ENCODE peak calls at places on chromosomes 11 and 22, in eight cellular contexts. F is SK-N-SH, S is ovary, A is HL-60, K is EL, X is NCI-H2029 treated with DMSO at 0.1 percent for 48 hours, E is NCI-H1092, I is iPS DF 19.7. M is an unnamed sample.

GRCh38 chr11:68970921-68971636 is 9.7 kb downstream of the MRGPRD start:
- DNase-seq in F (no peak), S (peak), A (no peak), K (no peak), X (no peak), E (no peak), I (no peak), M (no peak)

GRCh38 chr22:36795633-36796032 is 19.7 kb upstream of the IFT27 start:
- DNase-seq in F (no peak), S (no peak), A (no peak), K (no peak), X (no peak), E (no peak), I (no peak), M (no peak)

GRCh38 chr11:111322534-111322933 is 24.2 kb downstream of the POU2AF3 start:
- DNase-seq in F (no peak), S (no peak), A (no peak), K (no peak), X (no peak), E (no peak), I (no peak), M (no peak)

GRCh38 chr11:128424867-128425285 is 162.5 kb downstream of the ETS1 start:
- DNase-seq in F (peak), S (peak), A (no peak), K (no peak), X (no peak), E (no peak), I (no peak), M (no peak)

GRCh38 chr11:77091146-77091940 is 11.3 kb upstream of the OMP start:
- DNase-seq in F (peak), S (peak), A (peak), K (peak), X (peak), E (peak), I (no peak), M (peak)

GRCh38 chr11:28526406-28526751 is 418.2 kb downstream of the METTL15 start:
- DNase-seq in F (no peak), S (no peak), A (no peak), K (peak), X (no peak), E (no peak), I (no peak), M (peak)

GRCh38 chr22:31086703-31087330 is 5.7 kb downstream of the SMTN start:
- DNase-seq in F (peak), S (peak), A (no peak), K (no peak), X (no peak), E (no peak), I (no peak), M (no peak)

GRCh38 chr22:49961601-49962011 is 1.0 kb downstream of the PIM3 start:
- DNase-seq in F (no peak), S (no peak), A (no peak), K (no peak), X (no peak), E (no peak), I (no peak), M (peak)

GRCh38 chr11:64007629-64008282 is 21.5 kb downstream of the OTUB1 start:
- DNase-seq in F (peak), S (peak), A (no peak), K (peak), X (no peak), E (no peak), I (no peak), M (peak)

GRCh38 chr11:6606471-6607189 is 3.1 kb downstream of the ILK start:
- DNase-seq in F (peak), S (peak), A (no peak), K (peak), X (peak), E (no peak), I (peak), M (peak)

GRCh38 chr11:9581556-9582161 is 8.2 kb downstream of the WEE1 start:
- DNase-seq in F (no peak), S (no peak), A (no peak), K (no peak), X (no peak), E (no peak), I (no peak), M (no peak)

GRCh38 chr11:96318399-96318798 is 24.6 kb downstream of the MAML2 start:
- DNase-seq in F (no peak), S (no peak), A (no peak), K (no peak), X (no peak), E (no peak), I (no peak), M (no peak)

GRCh38 chr22:30240541-30241417 is 5.8 kb downstream of the LIF start:
- DNase-seq in F (no peak), S (no peak), A (no peak), K (peak), X (no peak), E (no peak), I (no peak), M (no peak)

GRCh38 chr11:47254381-47254780 is 3.4 kb upstream of the NR1H3 start:
- DNase-seq in F (no peak), S (no peak), A (no peak), K (no peak), X (no peak), E (no peak), I (no peak), M (no peak)

GRCh38 chr11:128506999-128507591 is 80.3 kb downstream of the ETS1 start:
- DNase-seq in F (peak), S (peak), A (no peak), K (peak), X (peak), E (peak), I (no peak), M (peak)

GRCh38 chr11:76250520-76251222 is 44.4 kb upstream of the WNT11 start:
- DNase-seq in F (no peak), S (no peak), A (peak), K (no peak), X (no peak), E (no peak), I (no peak), M (no peak)

GRCh38 chr11:69044111-69045013 is 4.4 kb upstream of the TPCN2 start:
- DNase-seq in F (peak), S (peak), A (no peak), K (peak), X (no peak), E (no peak), I (peak), M (peak)

GRCh38 chr11:131691558-131692041 is 321.2 kb downstream of the NTM start:
- DNase-seq in F (peak), S (no peak), A (no peak), K (peak), X (no peak), E (peak), I (no peak), M (peak)

GRCh38 chr22:48371391-48371790 is 1456.3 kb downstream of the BRD1 start:
- DNase-seq in F (no peak), S (no peak), A (no peak), K (no peak), X (no peak), E (no peak), I (no peak), M (no peak)

GRCh38 chr11:66368484-66368883 is 3.1 kb downstream of the SLC29A2 start:
- DNase-seq in F (no peak), S (no peak), A (no peak), K (no peak), X (no peak), E (no peak), I (no peak), M (no peak)

GRCh38 chr11:126359431-126360048 is 4.1 kb downstream of the ST3GAL4 start:
- DNase-seq in F (peak), S (peak), A (no peak), K (peak), X (peak), E (peak), I (no peak), M (peak)

GRCh38 chr22:44684506-44685383 is 17.3 kb upstream of the PRR5 start:
- DNase-seq in F (peak), S (peak), A (peak), K (peak), X (peak), E (no peak), I (peak), M (peak)

GRCh38 chr11:1468002-1468401 is 18.6 kb downstream of the MOB2 start:
- DNase-seq in F (no peak), S (no peak), A (no peak), K (no peak), X (no peak), E (no peak), I (no peak), M (no peak)

GRCh38 chr22:17400305-17400704 is 31.0 kb downstream of the CECR2 start:
- DNase-seq in F (no peak), S (no peak), A (no peak), K (no peak), X (peak), E (no peak), I (no peak), M (no peak)

GRCh38 chr22:50048836-50049235 is 9.3 kb downstream of the TTLL8 start:
- DNase-seq in F (no peak), S (no peak), A (no peak), K (no peak), X (no peak), E (no peak), I (no peak), M (no peak)

GRCh38 chr11:131895865-131896264 is 525.5 kb downstream of the NTM start:
- DNase-seq in F (no peak), S (no peak), A (no peak), K (no peak), X (no peak), E (no peak), I (no peak), M (no peak)

GRCh38 chr11:48012051-48012391 is 31.7 kb downstream of the PTPRJ start:
- DNase-seq in F (no peak), S (no peak), A (no peak), K (no peak), X (no peak), E (no peak), I (no peak), M (no peak)

M was measured in A673.